ENCODE peak calls at places on chromosomes 3 and 15, in ten cellular contexts. M, V, P, A, E, F, Z, W, K and I are unnamed samples.

GRCh38 chr3:14518893-14519292 is 21.2 kb downstream of the GRIP2 start:
- DNase-seq in M (no peak), K (no peak), F (no peak), A (no peak), E (no peak), W (no peak), V (no peak), P (no peak), Z (no peak), I (no peak)

GRCh38 chr3:126546013-126546412 is 12.7 kb downstream of the C3orf22 start:
- DNase-seq in M (no peak), Z (no peak), W (no peak), K (no peak), E (no peak), A (no peak), V (no peak), P (no peak), F (no peak), I (peak)

GRCh38 chr3:13853978-13854296 is 25.9 kb downstream of the WNT7A start:
- DNase-seq in M (no peak), F (no peak), W (no peak), P (peak), Z (no peak), E (no peak), A (no peak), V (no peak), K (no peak), I (no peak)

GRCh38 chr3:171311784-171312183 is 148.4 kb downstream of the TNIK start:
- DNase-seq in Z (no peak), A (no peak), V (no peak), M (no peak), F (no peak), W (no peak), K (no peak), P (no peak), E (no peak), I (no peak)

GRCh38 chr3:39166134-39166710 is 12.8 kb upstream of the CSRNP1 start:
- DNase-seq in Z (no peak), M (no peak), P (peak), E (no peak), V (peak), K (no peak), W (no peak), F (no peak), A (peak), I (no peak)

GRCh38 chr3:195164573-195165263 is 106.2 kb downstream of the XXYLT1 start:
- DNase-seq in V (no peak), K (no peak), F (no peak), W (no peak), Z (no peak), P (no peak), A (no peak), M (no peak), E (no peak), I (no peak)

GRCh38 chr3:151432624-151433372 is 28.1 kb downstream of the IGSF10 start:
- DNase-seq in M (no peak), Z (no peak), F (no peak), A (no peak), P (peak), K (no peak), V (no peak), E (no peak), W (no peak), I (no peak)

GRCh38 chr3:129039271-129040038 is 21.1 kb upstream of the GP9 start:
- DNase-seq in M (no peak), W (no peak), K (no peak), Z (no peak), E (no peak), A (no peak), P (no peak), V (no peak), F (no peak), I (no peak)

GRCh38 chr3:159189994-159190669 is 388.3 kb downstream of the MFSD1 start:
- DNase-seq in F (no peak), W (no peak), V (peak), P (peak), M (no peak), Z (no peak), A (peak), E (no peak), K (no peak), I (no peak)

GRCh38 chr3:82347585-82347984 is 586.1 kb upstream of the GBE1 start:
- DNase-seq in K (no peak), V (no peak), W (no peak), F (no peak), Z (no peak), A (no peak), E (no peak), P (no peak), M (no peak), I (no peak)

GRCh38 chr3:41182504-41183059 is 16.7 kb upstream of the CTNNB1 start:
- DNase-seq in Z (no peak), W (no peak), V (no peak), M (no peak), A (no peak), K (no peak), E (no peak), F (no peak), P (no peak), I (no peak)

GRCh38 chr3:84925571-84925970 is 33.2 kb upstream of the CADM2 start:
- DNase-seq in P (no peak), F (no peak), K (no peak), W (no peak), M (no peak), Z (no peak), A (no peak), V (no peak), E (no peak), I (no peak)

GRCh38 chr3:6516694-6517093 is 344.2 kb upstream of the GRM7 start:
- DNase-seq in E (no peak), A (no peak), M (no peak), W (peak), F (no peak), P (no peak), Z (no peak), K (no peak), V (no peak), I (no peak)

GRCh38 chr3:128226794-128227399 is 73.6 kb downstream of the EEFSEC start:
- DNase-seq in A (peak), V (peak), F (peak), W (peak), M (peak), Z (peak), P (peak), E (no peak), K (peak), I (no peak)

GRCh38 chr3:16270855-16271254 is 5.8 kb downstream of the OXNAD1 start:
- DNase-seq in Z (no peak), P (no peak), W (no peak), E (no peak), K (no peak), A (no peak), M (no peak), F (no peak), V (no peak), I (no peak)

GRCh38 chr15:33941279-33942063 is 26.8 kb upstream of the CHRM5 start:
- DNase-seq in V (no peak), K (no peak), A (no peak), W (peak), Z (no peak), M (no peak), P (no peak), F (no peak), E (no peak), I (no peak)

GRCh38 chr3:188510366-188510765 is 356.4 kb downstream of the LPP start:
- DNase-seq in P (peak), M (no peak), A (peak), E (no peak), W (no peak), Z (no peak), K (no peak), F (no peak), V (peak), I (no peak)

GRCh38 chr15:42084465-42085235 is 9.7 kb downstream of the PLA2G4D start:
- DNase-seq in F (peak), Z (peak), V (peak), E (no peak), A (peak), K (peak), M (peak), W (peak), P (peak), I (peak)